ENCODE peak calls at places on chromosomes 16 and 17, in five cellular contexts. A, M, G, S and Q are unnamed samples.

GRCh38 chr16:52066951-52067350 is 480.0 kb downstream of the TOX3 start:
- DNase-seq in A (no peak), S (no peak), G (no peak), M (no peak), Q (no peak)

GRCh38 chr17:15133826-15134225 is 131.3 kb downstream of the PMP22 start:
- DNase-seq in M (no peak), A (no peak), S (no peak), G (no peak), Q (no peak)

GRCh38 chr17:42286411-42287295 is 1.6 kb upstream of the STAT5A start:
- DNase-seq in G (peak), S (no peak), A (no peak), M (no peak), Q (no peak)

GRCh38 chr17:3798273-3799180 is 2.5 kb downstream of the ITGAE start:
- DNase-seq in A (no peak), S (no peak), G (no peak), M (no peak), Q (no peak)

GRCh38 chr17:3656755-3657587 is 11.4 kb downstream of the TAX1BP3 start:
- DNase-seq in M (no peak), G (no peak), A (no peak), S (no peak), Q (no peak)

GRCh38 chr17:1206016-1206787 is 26.4 kb upstream of the ABR start:
- DNase-seq in A (no peak), S (no peak), G (no peak), M (no peak), Q (no peak)

GRCh38 chr16:90002759-90003158 is 16.5 kb downstream of the DBNDD1 start:
- DNase-seq in S (no peak), A (no peak), G (no peak), M (no peak), Q (no peak)

GRCh38 chr16:23134274-23134673 is 15.0 kb downstream of the USP31 start:
- DNase-seq in G (peak), S (no peak), A (no peak), M (no peak), Q (no peak)

GRCh38 chr16:25052530-25052929 is 37.4 kb upstream of the ARHGAP17 start:
- DNase-seq in G (no peak), A (no peak), S (no peak), M (no peak), Q (no peak)

GRCh38 chr16:70573451-70574121 is 50.0 kb downstream of the SF3B3 start:
- DNase-seq in G (no peak), A (peak), S (no peak), M (no peak), Q (no peak)

GRCh38 chr16:84597518-84598390 is 20.1 kb downstream of the COTL1 start:
- DNase-seq in M (no peak), S (no peak), G (no peak), A (no peak), Q (no peak)

GRCh38 chr16:13426279-13426678 is 493.7 kb upstream of the ERCC4 start:
- DNase-seq in S (peak), G (no peak), M (peak), A (no peak), Q (no peak)

GRCh38 chr16:55115506-55115905 is 184.8 kb downstream of the IRX5 start:
- DNase-seq in S (no peak), G (no peak), M (no peak), A (no peak), Q (no peak)

GRCh38 chr16:89332248-89333245 is 115.0 kb downstream of the ZNF778 start:
- DNase-seq in S (peak), M (no peak), G (no peak), A (no peak), Q (no peak)

GRCh38 chr17:43528319-43528987 is 17.7 kb downstream of the ETV4 start:
- DNase-seq in A (no peak), M (no peak), S (no peak), G (no peak), Q (no peak)

GRCh38 chr16:14462811-14463210 is 167.2 kb downstream of the PARN start:
- DNase-seq in G (no peak), S (no peak), M (no peak), A (peak), Q (no peak)

GRCh38 chr16:69253796-69254426 is 57.2 kb upstream of the VPS4A start:
- DNase-seq in G (no peak), S (no peak), M (no peak), A (no peak), Q (no peak)

GRCh38 chr16:83835972-83836566 is 28.3 kb downstream of the HSBP1 start:
- DNase-seq in S (no peak), G (no peak), A (peak), M (peak), Q (no peak)

GRCh38 chr16:21994856-21995465 is 6.0 kb downstream of the PDZD9 start:
- DNase-seq in A (no peak), M (no peak), G (no peak), S (no peak), Q (no peak)

GRCh38 chr17:6666077-6666521 is 14.5 kb downstream of the C17orf100 start:
- DNase-seq in A (peak), G (peak), S (peak), M (peak), Q (peak)

GRCh38 chr17:80219777-80220708 is at the start of the genes SGSH and SLC26A11:
- DNase-seq in G (peak), M (peak), A (peak), S (peak), Q (no peak)

GRCh38 chr16:27538508-27538907 is 11.2 kb downstream of the GTF3C1 start:
- DNase-seq in S (no peak), A (no peak), M (no peak), G (no peak), Q (no peak)
- TF ChIP-seq USF2 in S (no peak), A (no peak), M (no peak), G (no peak), Q (no peak)

GRCh38 chr17:82598256-82599011 is 49.8 kb downstream of the WDR45B start:
- DNase-seq in A (peak), S (no peak), G (peak), M (no peak), Q (no peak)
- TF ChIP-seq USF2 in A (no peak), S (no peak), G (no peak), M (no peak), Q (no peak)

DNA sequence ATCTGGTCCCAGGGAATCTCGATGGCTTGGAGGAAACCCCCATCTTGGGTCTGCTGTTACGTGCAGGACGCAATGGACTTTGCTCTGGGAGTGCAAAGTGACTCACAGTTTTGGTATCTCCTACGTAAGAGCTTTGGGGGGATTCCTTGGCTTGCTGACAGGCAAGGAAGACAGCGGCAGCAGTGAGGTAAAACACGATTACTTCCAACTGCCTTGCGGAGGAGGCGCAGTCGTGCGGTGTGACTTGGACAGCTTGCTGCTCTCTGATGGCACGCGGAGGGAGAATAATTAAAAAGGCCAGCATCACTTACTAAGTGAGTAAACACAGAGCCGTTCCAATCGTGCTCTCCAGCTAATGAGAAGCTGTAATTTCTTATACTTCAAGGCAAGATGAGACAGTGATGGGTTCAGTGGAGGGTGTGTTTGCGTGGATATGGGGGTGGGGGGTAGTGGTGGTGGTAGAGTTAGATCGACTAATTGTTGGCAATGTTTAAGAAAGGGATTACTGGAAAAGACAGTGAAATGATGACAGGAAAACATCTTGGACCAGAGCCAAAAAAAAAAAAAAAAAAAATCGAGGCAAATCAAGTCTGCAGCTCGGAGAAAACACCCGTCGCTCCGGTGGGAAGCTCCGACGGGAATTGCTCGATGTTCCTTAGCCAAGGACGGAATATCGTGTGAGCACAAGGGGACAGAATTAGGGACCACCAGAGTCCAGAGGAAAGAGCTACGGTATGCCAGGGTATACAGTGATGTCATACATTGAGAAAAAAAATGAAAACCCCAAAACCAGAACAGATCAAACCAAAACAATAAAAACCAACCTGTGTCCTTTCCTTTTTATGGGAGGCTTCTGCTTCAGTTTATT is 184.9 kb upstream of the ZFHX3 start:
- DNase-seq in A (peak), S (no peak), G (peak), M (peak), Q (peak)
- TF ChIP-seq USF2 in A (no peak), S (no peak), G (no peak), M (no peak), Q (no peak)

DNA sequence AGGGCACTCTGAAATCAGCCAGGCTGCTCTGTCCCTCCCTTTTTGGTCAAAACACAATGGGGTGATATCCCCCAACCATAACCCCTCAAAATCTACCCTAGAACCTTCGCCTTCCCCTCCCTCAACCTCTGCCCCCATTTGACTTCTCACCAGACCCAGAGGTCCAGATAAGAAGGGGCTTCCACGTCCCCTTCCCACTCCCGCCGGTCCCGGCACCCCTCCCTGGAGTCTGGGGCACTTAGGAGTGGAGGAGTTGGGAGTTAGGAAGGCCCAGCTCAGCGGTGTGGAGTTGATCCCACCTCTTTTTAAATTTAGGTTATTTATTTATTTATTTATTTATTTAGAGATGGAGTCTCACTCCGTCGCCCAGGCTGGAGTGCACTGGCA is 619 bp upstream of the TMEM92 start:
- DNase-seq in G (no peak), S (peak), A (no peak), M (no peak), Q (no peak)
- TF ChIP-seq USF2 in G (no peak), S (no peak), A (no peak), M (no peak), Q (no peak)

GRCh38 chr16:2852731-2853507 is 5.1 kb downstream of the PRSS22 start:
- DNase-seq in A (no peak), G (peak), S (no peak), M (no peak), Q (no peak)

GRCh38 chr16:2856061-2856670 is 1.8 kb downstream of the PRSS22 start:
- DNase-seq in M (peak), G (peak), S (peak), A (no peak), Q (no peak)

GRCh38 chr16:2855536-2855935 is 2.4 kb downstream of the PRSS22 start:
- DNase-seq in M (no peak), G (peak), S (no peak), A (no peak), Q (no peak)

GRCh38 chr16:2853531-2854073 is 4.4 kb downstream of the PRSS22 start:
- DNase-seq in M (no peak), A (no peak), G (peak), S (no peak), Q (no peak)

GRCh38 chr16:2854700-2855309 is 3.2 kb downstream of the PRSS22 start:
- DNase-seq in A (no peak), G (peak), M (no peak), S (peak), Q (peak)
- TF ChIP-seq USF2 in A (no peak), G (no peak), M (no peak), S (no peak), Q (no peak)

DNA sequence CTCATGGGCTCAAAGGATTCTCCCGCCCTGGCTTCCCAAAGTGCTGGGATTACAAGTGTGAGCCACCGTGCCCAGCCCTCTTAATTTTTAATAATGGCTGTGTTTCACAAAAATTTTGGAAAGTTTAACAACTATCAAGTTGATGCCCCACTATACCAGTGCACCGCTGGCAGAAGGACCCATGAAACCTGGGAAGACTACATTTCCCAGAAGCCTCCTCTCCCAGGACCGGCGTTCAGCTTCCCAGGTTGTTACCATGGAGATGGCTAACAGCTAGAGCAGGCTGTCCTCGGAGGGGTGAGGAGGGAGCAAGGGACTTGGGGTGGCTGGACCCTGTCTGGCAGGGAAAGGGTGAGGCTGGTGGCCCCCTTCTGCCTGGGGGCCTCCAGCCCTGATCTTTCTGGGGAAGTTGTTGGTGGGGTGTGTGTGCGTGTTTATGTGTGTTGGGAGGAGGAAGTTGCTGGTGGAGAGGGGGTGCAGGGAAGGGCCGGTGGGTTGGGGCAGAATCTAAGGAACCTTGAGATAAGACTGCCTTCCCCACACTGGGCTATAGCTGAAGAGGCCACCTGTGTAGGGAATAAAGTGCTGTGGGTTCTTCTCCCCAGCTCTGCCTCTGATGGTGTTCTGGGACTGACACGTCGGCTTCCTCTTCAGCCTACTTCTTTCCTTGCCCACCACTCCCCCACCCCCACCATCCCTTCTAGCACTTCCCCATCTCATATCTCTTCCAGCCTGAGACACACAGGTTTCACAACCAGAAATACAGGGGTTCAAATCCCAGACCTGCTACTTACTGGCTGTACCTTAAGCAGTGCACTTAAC is at the start of gene DRC7:
- DNase-seq in S (peak), M (peak), G (peak), A (peak), Q (peak)
- TF ChIP-seq USF2 in S (no peak), M (no peak), G (no peak), A (no peak), Q (no peak)

GRCh38 chr17:73135774-73136173 is 29.0 kb upstream of the SSTR2 start:
- DNase-seq in G (no peak), A (no peak), S (no peak), M (no peak), Q (no peak)
- TF ChIP-seq USF2 in G (no peak), A (no peak), S (no peak), M (no peak), Q (no peak)